ENCODE peak calls at places on chromosomes 13 and 19, in five cellular contexts. P, Z, I, R and J are unnamed samples.
A peak's percentile ranks its signal among the peaks of the same experiment; 100 is the strongest.

GRCh38 chr19:10899171-10899653 is 27.9 kb downstream of the CARM1 start:
- DNase-seq in R (no peak), Z (no peak), I (no peak), P (no peak), J (no peak)

GRCh38 chr13:99389520-99390304 is 82.5 kb upstream of the GPR183 start:
- DNase-seq in Z (no peak), R (no peak), I (no peak), P (no peak), J (no peak)

GRCh38 chr19:14370169-14370998 is 10.9 kb upstream of the ADGRE5 start:
- DNase-seq in I (no peak), R (no peak), Z (no peak), P (no peak), J (peak; percentile 76)

GRCh38 chr13:44108345-44108858 is 228.7 kb downstream of the LACC1 start:
- DNase-seq in P (no peak), Z (peak; percentile 35), I (no peak), R (no peak), J (no peak)

GRCh38 chr19:7450243-7451223 is 38.3 kb downstream of the PEX11G start:
- DNase-seq in R (peak; percentile 59), P (no peak), I (no peak), Z (peak; percentile 67), J (peak; percentile 63)

GRCh38 chr19:16355293-16356043 is 30.8 kb downstream of the KLF2 start:
- DNase-seq in I (no peak), Z (no peak), P (no peak), R (no peak), J (no peak)

GRCh38 chr19:14487370-14488125 is 8.4 kb downstream of the GIPC1 start:
- DNase-seq in Z (no peak), I (no peak), P (no peak), R (no peak), J (no peak)

GRCh38 chr13:113032291-113032690 is 63.3 kb downstream of the MCF2L start:
- DNase-seq in P (no peak), I (no peak), R (no peak), Z (no peak), J (no peak)

GRCh38 chr19:49473868-49474544 is at the start of gene FLT3LG:
- DNase-seq in I (peak; percentile 83), Z (peak; percentile 68), R (peak; percentile 68), P (peak; percentile 90), J (peak; percentile 93)

GRCh38 chr13:86862137-86862536 is 809.0 kb upstream of the SLITRK5 start:
- DNase-seq in R (peak; percentile 34), P (no peak), Z (no peak), I (no peak), J (no peak)

GRCh38 chr19:20840371-20840770 is 64.3 kb downstream of the ZNF66 start:
- DNase-seq in Z (no peak), P (no peak), R (no peak), I (no peak), J (no peak)

GRCh38 chr19:2195361-2195760 is 31.6 kb downstream of the DOT1L start:
- DNase-seq in Z (no peak), R (no peak), P (no peak), I (no peak), J (no peak)

GRCh38 chr19:607301-608154 is 17.8 kb downstream of the HCN2 start:
- DNase-seq in I (no peak), P (no peak), R (no peak), Z (no peak), J (no peak)

GRCh38 chr19:48671456-48671995 is 1.3 kb downstream of the NTN5 start:
- DNase-seq in I (no peak), R (no peak), Z (no peak), P (no peak), J (no peak)